ENCODE peak calls at places on chromosome 17, in four cellular contexts. A, L, K and N are unnamed samples.

GRCh38 chr17:70344356-70345060 is 175.2 kb downstream of the KCNJ2 start:
- DNase-seq in A (no peak), L (no peak), K (no peak), N (no peak)

GRCh38 chr17:50133028-50133768 is 3.2 kb upstream of the SAMD14 start:
- DNase-seq in A (no peak), L (no peak), K (peak; percentile 45), N (no peak)

GRCh38 chr17:18235743-18236256 is 10.4 kb downstream of the LLGL1 start:
- DNase-seq in A (no peak), L (no peak), K (no peak), N (peak; percentile 89)

GRCh38 chr17:50151937-50152547 is 1.6 kb upstream of the PPP1R9B start:
- DNase-seq in A (peak; percentile 88), L (peak; percentile 92), K (peak; percentile 72), N (peak; percentile 90)

GRCh38 chr17:63481488-63481870 is 4.6 kb downstream of the ACE start:
- DNase-seq in A (no peak), L (no peak), K (no peak), N (no peak)

GRCh38 chr17:5837055-5837491 is 233.1 kb upstream of the WSCD1 start:
- DNase-seq in A (no peak), L (no peak), K (no peak), N (no peak)

GRCh38 chr17:31680126-31680525 is 178.9 kb downstream of the COPRS start:
- DNase-seq in A (no peak), L (no peak), K (no peak), N (no peak)

GRCh38 chr17:34369571-34369970 is 6.5 kb upstream of the CCL1 start:
- DNase-seq in A (no peak), L (no peak), K (no peak), N (no peak)

GRCh38 chr17:38871247-38871991 is 1.6 kb downstream of the LASP1 start:
- DNase-seq in A (peak; percentile 78), L (peak; percentile 90), K (peak; percentile 65), N (no peak)
- TF ChIP-seq CTCF in A (no peak), L (peak; percentile 22), K (no peak), N (peak; percentile 50)

GRCh38 chr17:72591500-72592241 is 470.9 kb downstream of the SOX9 start:
- DNase-seq in A (peak; percentile 49), L (peak; percentile 31), K (no peak), N (no peak)

GRCh38 chr17:72592242-72592966 is 471.6 kb downstream of the SOX9 start:
- DNase-seq in A (peak; percentile 78), L (peak; percentile 77), K (no peak), N (no peak)

GRCh38 chr17:72592967-72593325 is 472.1 kb downstream of the SOX9 start:
- DNase-seq in A (no peak), L (no peak), K (no peak), N (no peak)

GRCh38 chr17:72590882-72591499 is 470.2 kb downstream of the SOX9 start:
- DNase-seq in A (no peak), L (no peak), K (no peak), N (no peak)

GRCh38 chr17:72594248-72594647 is 473.4 kb downstream of the SOX9 start:
- DNase-seq in A (no peak), L (no peak), K (no peak), N (no peak)
- TF ChIP-seq CTCF in A (no peak), L (no peak), K (no peak), N (no peak)

GRCh38 chr17:74972973-74973328 is 392 bp upstream of the HID1 start:
- DNase-seq in A (no peak), L (no peak), K (no peak), N (no peak)
- TF ChIP-seq CTCF in A (no peak), L (no peak), K (no peak), N (no peak)

DNA sequence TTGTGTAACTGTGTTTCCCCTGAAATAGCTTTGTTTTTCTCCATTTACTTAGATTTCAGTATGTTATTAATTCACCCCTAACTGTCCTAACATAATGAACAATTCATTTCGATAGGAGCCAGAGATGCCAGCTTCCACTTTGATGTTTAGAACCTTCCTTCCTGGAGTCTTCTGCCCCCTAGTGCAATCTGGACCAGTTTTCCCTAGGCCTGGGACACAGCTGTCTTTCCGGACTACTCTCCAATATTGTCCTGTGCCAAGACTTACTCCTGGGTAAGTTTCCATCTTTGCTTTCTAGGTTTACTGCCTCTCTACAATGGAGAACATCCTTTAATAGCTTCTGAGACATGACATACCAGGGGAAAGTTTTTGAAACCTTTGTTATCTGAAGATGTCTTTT is 12.8 kb downstream of the RECQL5 start:
- DNase-seq in A (no peak), L (no peak), K (no peak), N (no peak)
- TF ChIP-seq CTCF in A (no peak), L (no peak), K (no peak), N (no peak)

GRCh38 chr17:81599719-81600486 is 37.0 kb downstream of the NPLOC4 start:
- DNase-seq in A (no peak), L (no peak), K (no peak), N (no peak)
- TF ChIP-seq CTCF in A (no peak), L (no peak), K (no peak), N (no peak)

DNA sequence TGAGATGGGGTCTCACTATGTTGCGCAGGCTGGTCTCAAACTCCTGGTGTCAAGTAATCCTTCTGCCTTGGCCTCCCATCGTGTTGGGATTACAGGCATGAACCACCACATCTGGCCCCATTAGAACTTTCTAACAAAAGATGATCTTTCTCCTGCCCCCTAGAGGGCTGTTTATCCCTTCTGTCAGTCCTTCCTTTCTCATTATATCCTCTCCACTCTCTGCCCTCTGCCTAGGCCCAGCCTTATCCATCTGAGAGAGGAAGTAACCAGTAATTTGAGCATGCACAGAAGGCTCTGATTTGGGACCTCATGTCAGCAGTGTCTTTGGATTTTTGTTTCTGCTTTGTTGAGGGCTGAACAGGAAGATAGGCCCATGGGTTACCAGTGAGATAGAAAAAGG is 4.4 kb upstream of the DHX40 start:
- DNase-seq in A (no peak), L (no peak), K (no peak), N (no peak)
- TF ChIP-seq CTCF in A (peak; percentile 29), L (no peak), K (no peak), N (peak; percentile 54)

GRCh38 chr17:80829166-80829813 is 162.4 kb upstream of the CHMP6 start:
- DNase-seq in A (no peak), L (no peak), K (no peak), N (no peak)

GRCh38 chr17:80825471-80826345 is 165.9 kb upstream of the CHMP6 start:
- DNase-seq in A (peak; percentile 27), L (no peak), K (no peak), N (peak; percentile 86)

GRCh38 chr17:80826346-80826954 is 165.2 kb upstream of the CHMP6 start:
- DNase-seq in A (peak; percentile 34), L (no peak), K (no peak), N (peak; percentile 88)

GRCh38 chr17:80827646-80828643 is 163.7 kb upstream of the CHMP6 start:
- DNase-seq in A (no peak), L (no peak), K (no peak), N (no peak)

GRCh38 chr17:80826955-80827645 is 164.5 kb upstream of the CHMP6 start:
- DNase-seq in A (no peak), L (no peak), K (peak; percentile 72), N (peak; percentile 93)
- TF ChIP-seq CTCF in A (no peak), L (no peak), K (peak; percentile 19), N (peak; percentile 63)

GRCh38 chr17:40019140-40019991 is 4.1 kb downstream of the CSF3 start:
- DNase-seq in A (no peak), L (peak; percentile 31), K (no peak), N (no peak)
- TF ChIP-seq CTCF in A (no peak), L (no peak), K (no peak), N (no peak)